ENCODE peak calls at places on chromosomes 7 and 10, in eight cellular contexts. One of them, this sample, is unnamed.

GRCh38 chr7:28615091-28615490 is 202.8 kb downstream of the CREB5 start:
- DNase-seq in HEK293T: peak; percentile 16
- DNase-seq in AG04450: no peak
- DNase-seq in fibroblast of gingiva: no peak
- DNase-seq in GM12864: no peak
- DNase-seq in stimulated activated naive CD8-positive, alpha-beta T cell treated with anti-CD3 and anti-CD28 coated beads, Interleukin-15, Interleukin-2, amounts not matched to agents 100 U/mL and 50 U/mL, for 24 hours: no peak
- DNase-seq in fibroblast of villous mesenchyme: no peak
- DNase-seq in OCI-LY7: no peak
- DNase-seq in this sample: no peak

GRCh38 chr7:71402684-71403083 is 270.7 kb downstream of the GALNT17 start:
- DNase-seq in fibroblast of gingiva: no peak
- DNase-seq in GM12864: no peak
- DNase-seq in OCI-LY7: no peak
- DNase-seq in HEK293T: no peak
- DNase-seq in AG04450: no peak
- DNase-seq in fibroblast of villous mesenchyme: no peak
- DNase-seq in stimulated activated naive CD8-positive, alpha-beta T cell treated with anti-CD3 and anti-CD28 coated beads, Interleukin-15, Interleukin-2, amounts not matched to agents 100 U/mL and 50 U/mL, for 24 hours: no peak
- DNase-seq in this sample: no peak

GRCh38 chr7:15602236-15602635 is 40.4 kb upstream of the AGMO start:
- DNase-seq in stimulated activated naive CD8-positive, alpha-beta T cell treated with anti-CD3 and anti-CD28 coated beads, Interleukin-15, Interleukin-2, amounts not matched to agents 100 U/mL and 50 U/mL, for 24 hours: no peak
- DNase-seq in OCI-LY7: no peak
- DNase-seq in AG04450: no peak
- DNase-seq in HEK293T: no peak
- DNase-seq in GM12864: no peak
- DNase-seq in fibroblast of villous mesenchyme: no peak
- DNase-seq in fibroblast of gingiva: no peak
- DNase-seq in this sample: no peak

GRCh38 chr10:103498936-103499638 is 5.6 kb downstream of the NEURL1 start:
- DNase-seq in fibroblast of villous mesenchyme: no peak
- DNase-seq in OCI-LY7: peak; percentile 87
- DNase-seq in stimulated activated naive CD8-positive, alpha-beta T cell treated with anti-CD3 and anti-CD28 coated beads, Interleukin-15, Interleukin-2, amounts not matched to agents 100 U/mL and 50 U/mL, for 24 hours: no peak
- DNase-seq in GM12864: no peak
- DNase-seq in AG04450: no peak
- DNase-seq in HEK293T: no peak
- DNase-seq in fibroblast of gingiva: no peak
- DNase-seq in this sample: no peak

GRCh38 chr7:141702047-141702567 is at the start of gene DENND11:
- DNase-seq in GM12864: no peak
- DNase-seq in fibroblast of villous mesenchyme: peak; percentile 28
- DNase-seq in fibroblast of gingiva: peak; percentile 12
- DNase-seq in OCI-LY7: peak; percentile 27
- DNase-seq in HEK293T: peak; percentile 86
- DNase-seq in AG04450: no peak
- DNase-seq in stimulated activated naive CD8-positive, alpha-beta T cell treated with anti-CD3 and anti-CD28 coated beads, Interleukin-15, Interleukin-2, amounts not matched to agents 100 U/mL and 50 U/mL, for 24 hours: peak; percentile 66
- DNase-seq in this sample: no peak

GRCh38 chr7:84529480-84530205 is 335.1 kb upstream of the SEMA3A start:
- DNase-seq in OCI-LY7: no peak
- DNase-seq in stimulated activated naive CD8-positive, alpha-beta T cell treated with anti-CD3 and anti-CD28 coated beads, Interleukin-15, Interleukin-2, amounts not matched to agents 100 U/mL and 50 U/mL, for 24 hours: no peak
- DNase-seq in HEK293T: peak; percentile 16
- DNase-seq in GM12864: no peak
- DNase-seq in fibroblast of gingiva: peak; percentile 94
- DNase-seq in fibroblast of villous mesenchyme: peak; percentile 91
- DNase-seq in AG04450: no peak
- DNase-seq in this sample: no peak

GRCh38 chr7:3032256-3032655 is 11.4 kb downstream of the CARD11 start:
- DNase-seq in AG04450: no peak
- DNase-seq in stimulated activated naive CD8-positive, alpha-beta T cell treated with anti-CD3 and anti-CD28 coated beads, Interleukin-15, Interleukin-2, amounts not matched to agents 100 U/mL and 50 U/mL, for 24 hours: no peak
- DNase-seq in fibroblast of gingiva: no peak
- DNase-seq in HEK293T: no peak
- DNase-seq in GM12864: no peak
- DNase-seq in fibroblast of villous mesenchyme: no peak
- DNase-seq in OCI-LY7: no peak
- DNase-seq in this sample: no peak

GRCh38 chr10:121293121-121293520 is 305.1 kb downstream of the FGFR2 start:
- DNase-seq in fibroblast of gingiva: no peak
- DNase-seq in GM12864: no peak
- DNase-seq in OCI-LY7: no peak
- DNase-seq in stimulated activated naive CD8-positive, alpha-beta T cell treated with anti-CD3 and anti-CD28 coated beads, Interleukin-15, Interleukin-2, amounts not matched to agents 100 U/mL and 50 U/mL, for 24 hours: no peak
- DNase-seq in HEK293T: no peak
- DNase-seq in AG04450: no peak
- DNase-seq in fibroblast of villous mesenchyme: peak; percentile 12
- DNase-seq in this sample: no peak

GRCh38 chr10:121134711-121135110 is 283.5 kb downstream of the WDR11 start:
- DNase-seq in AG04450: no peak
- DNase-seq in GM12864: no peak
- DNase-seq in OCI-LY7: no peak
- DNase-seq in fibroblast of villous mesenchyme: no peak
- DNase-seq in HEK293T: no peak
- DNase-seq in stimulated activated naive CD8-positive, alpha-beta T cell treated with anti-CD3 and anti-CD28 coated beads, Interleukin-15, Interleukin-2, amounts not matched to agents 100 U/mL and 50 U/mL, for 24 hours: no peak
- DNase-seq in fibroblast of gingiva: no peak
- DNase-seq in this sample: no peak

GRCh38 chr7:123131556-123132345 is 68.0 kb downstream of the SLC13A1 start:
- DNase-seq in stimulated activated naive CD8-positive, alpha-beta T cell treated with anti-CD3 and anti-CD28 coated beads, Interleukin-15, Interleukin-2, amounts not matched to agents 100 U/mL and 50 U/mL, for 24 hours: no peak
- DNase-seq in fibroblast of gingiva: no peak
- DNase-seq in OCI-LY7: no peak
- DNase-seq in fibroblast of villous mesenchyme: no peak
- DNase-seq in HEK293T: no peak
- DNase-seq in AG04450: no peak
- DNase-seq in GM12864: no peak
- DNase-seq in this sample: no peak

GRCh38 chr7:101538596-101539459 is 90.3 kb downstream of the MYL10 start:
- DNase-seq in HEK293T: peak; percentile 78
- DNase-seq in AG04450: no peak
- DNase-seq in fibroblast of villous mesenchyme: peak; percentile 41
- DNase-seq in GM12864: no peak
- DNase-seq in OCI-LY7: peak; percentile 61
- DNase-seq in fibroblast of gingiva: peak; percentile 16
- DNase-seq in stimulated activated naive CD8-positive, alpha-beta T cell treated with anti-CD3 and anti-CD28 coated beads, Interleukin-15, Interleukin-2, amounts not matched to agents 100 U/mL and 50 U/mL, for 24 hours: peak; percentile 71
- DNase-seq in this sample: no peak

GRCh38 chr7:103772171-103772570 is 217.3 kb downstream of the RELN start:
- DNase-seq in fibroblast of gingiva: no peak
- DNase-seq in GM12864: no peak
- DNase-seq in fibroblast of villous mesenchyme: no peak
- DNase-seq in stimulated activated naive CD8-positive, alpha-beta T cell treated with anti-CD3 and anti-CD28 coated beads, Interleukin-15, Interleukin-2, amounts not matched to agents 100 U/mL and 50 U/mL, for 24 hours: no peak
- DNase-seq in HEK293T: no peak
- DNase-seq in OCI-LY7: no peak
- DNase-seq in AG04450: no peak
- DNase-seq in this sample: no peak

GRCh38 chr7:534959-535358 is 15.3 kb upstream of the PDGFA start:
- DNase-seq in HEK293T: no peak
- DNase-seq in fibroblast of gingiva: no peak
- DNase-seq in GM12864: no peak
- DNase-seq in stimulated activated naive CD8-positive, alpha-beta T cell treated with anti-CD3 and anti-CD28 coated beads, Interleukin-15, Interleukin-2, amounts not matched to agents 100 U/mL and 50 U/mL, for 24 hours: no peak
- DNase-seq in OCI-LY7: no peak
- DNase-seq in AG04450: no peak
- DNase-seq in fibroblast of villous mesenchyme: no peak
- DNase-seq in this sample: no peak

GRCh38 chr10:25015927-25016348 is at the start of gene ENKUR:
- DNase-seq in GM12864: peak; percentile 81
- DNase-seq in OCI-LY7: peak; percentile 92
- DNase-seq in fibroblast of villous mesenchyme: peak; percentile 93
- DNase-seq in AG04450: peak; percentile 82
- DNase-seq in fibroblast of gingiva: peak; percentile 92
- DNase-seq in stimulated activated naive CD8-positive, alpha-beta T cell treated with anti-CD3 and anti-CD28 coated beads, Interleukin-15, Interleukin-2, amounts not matched to agents 100 U/mL and 50 U/mL, for 24 hours: peak; percentile 93
- DNase-seq in HEK293T: peak; percentile 87
- DNase-seq in this sample: peak; percentile 88

GRCh38 chr10:3248526-3249255 is 76.1 kb upstream of the PITRM1 start:
- DNase-seq in AG04450: peak; percentile 79
- DNase-seq in fibroblast of villous mesenchyme: peak; percentile 94
- DNase-seq in stimulated activated naive CD8-positive, alpha-beta T cell treated with anti-CD3 and anti-CD28 coated beads, Interleukin-15, Interleukin-2, amounts not matched to agents 100 U/mL and 50 U/mL, for 24 hours: no peak
- DNase-seq in fibroblast of gingiva: peak; percentile 88
- DNase-seq in OCI-LY7: no peak
- DNase-seq in GM12864: no peak
- DNase-seq in HEK293T: no peak
- DNase-seq in this sample: no peak

GRCh38 chr7:20651960-20652544 is 36.6 kb downstream of the ABCB5 start:
- DNase-seq in AG04450: no peak
- DNase-seq in GM12864: no peak
- DNase-seq in fibroblast of villous mesenchyme: peak; percentile 13
- DNase-seq in stimulated activated naive CD8-positive, alpha-beta T cell treated with anti-CD3 and anti-CD28 coated beads, Interleukin-15, Interleukin-2, amounts not matched to agents 100 U/mL and 50 U/mL, for 24 hours: no peak
- DNase-seq in fibroblast of gingiva: peak; percentile 13
- DNase-seq in HEK293T: peak; percentile 12
- DNase-seq in OCI-LY7: no peak
- DNase-seq in this sample: no peak

GRCh38 chr7:115888981-115889668 is 141.4 kb downstream of the TFEC start:
- DNase-seq in stimulated activated naive CD8-positive, alpha-beta T cell treated with anti-CD3 and anti-CD28 coated beads, Interleukin-15, Interleukin-2, amounts not matched to agents 100 U/mL and 50 U/mL, for 24 hours: no peak
- DNase-seq in AG04450: no peak
- DNase-seq in GM12864: no peak
- DNase-seq in fibroblast of gingiva: no peak
- DNase-seq in fibroblast of villous mesenchyme: no peak
- DNase-seq in OCI-LY7: no peak
- DNase-seq in HEK293T: no peak
- DNase-seq in this sample: no peak

GRCh38 chr10:103551619-103552602 is 58.4 kb downstream of the NEURL1 start:
- DNase-seq in GM12864: no peak
- DNase-seq in fibroblast of gingiva: no peak
- DNase-seq in fibroblast of villous mesenchyme: no peak
- DNase-seq in AG04450: no peak
- DNase-seq in stimulated activated naive CD8-positive, alpha-beta T cell treated with anti-CD3 and anti-CD28 coated beads, Interleukin-15, Interleukin-2, amounts not matched to agents 100 U/mL and 50 U/mL, for 24 hours: no peak
- DNase-seq in OCI-LY7: no peak
- DNase-seq in HEK293T: no peak
- DNase-seq in this sample: no peak

GRCh38 chr7:81499262-81500116 is 270.4 kb downstream of the HGF start:
- DNase-seq in fibroblast of villous mesenchyme: peak; percentile 90
- DNase-seq in GM12864: peak; percentile 29
- DNase-seq in fibroblast of gingiva: peak; percentile 87
- DNase-seq in AG04450: peak; percentile 72
- DNase-seq in OCI-LY7: peak; percentile 66
- DNase-seq in stimulated activated naive CD8-positive, alpha-beta T cell treated with anti-CD3 and anti-CD28 coated beads, Interleukin-15, Interleukin-2, amounts not matched to agents 100 U/mL and 50 U/mL, for 24 hours: no peak
- DNase-seq in HEK293T: peak; percentile 47
- DNase-seq in this sample: no peak

GRCh38 chr10:112361951-112362770 is 11.8 kb upstream of the ACSL5 start:
- DNase-seq in fibroblast of villous mesenchyme: peak; percentile 67
- DNase-seq in GM12864: no peak
- DNase-seq in HEK293T: no peak
- DNase-seq in stimulated activated naive CD8-positive, alpha-beta T cell treated with anti-CD3 and anti-CD28 coated beads, Interleukin-15, Interleukin-2, amounts not matched to agents 100 U/mL and 50 U/mL, for 24 hours: no peak
- DNase-seq in fibroblast of gingiva: peak; percentile 62
- DNase-seq in OCI-LY7: no peak
- DNase-seq in AG04450: no peak
- DNase-seq in this sample: no peak

GRCh38 chr10:71475243-71475871 is 78.6 kb downstream of the CDH23 start:
- DNase-seq in OCI-LY7: peak; percentile 55
- DNase-seq in AG04450: no peak
- DNase-seq in GM12864: no peak
- DNase-seq in fibroblast of villous mesenchyme: no peak
- DNase-seq in HEK293T: no peak
- DNase-seq in fibroblast of gingiva: no peak
- DNase-seq in stimulated activated naive CD8-positive, alpha-beta T cell treated with anti-CD3 and anti-CD28 coated beads, Interleukin-15, Interleukin-2, amounts not matched to agents 100 U/mL and 50 U/mL, for 24 hours: no peak
- DNase-seq in this sample: no peak

GRCh38 chr10:122354391-122354790 is 20.1 kb upstream of the PLEKHA1 start:
- DNase-seq in GM12864: no peak
- DNase-seq in OCI-LY7: no peak
- DNase-seq in HEK293T: no peak
- DNase-seq in fibroblast of gingiva: no peak
- DNase-seq in AG04450: no peak
- DNase-seq in fibroblast of villous mesenchyme: no peak
- DNase-seq in stimulated activated naive CD8-positive, alpha-beta T cell treated with anti-CD3 and anti-CD28 coated beads, Interleukin-15, Interleukin-2, amounts not matched to agents 100 U/mL and 50 U/mL, for 24 hours: no peak
- DNase-seq in this sample: no peak

GRCh38 chr7:28739128-28739527 is 219.0 kb downstream of the TRIL start:
- DNase-seq in stimulated activated naive CD8-positive, alpha-beta T cell treated with anti-CD3 and anti-CD28 coated beads, Interleukin-15, Interleukin-2, amounts not matched to agents 100 U/mL and 50 U/mL, for 24 hours: no peak
- DNase-seq in AG04450: no peak
- DNase-seq in fibroblast of villous mesenchyme: no peak
- DNase-seq in HEK293T: no peak
- DNase-seq in GM12864: no peak
- DNase-seq in fibroblast of gingiva: no peak
- DNase-seq in OCI-LY7: no peak
- DNase-seq in this sample: no peak

GRCh38 chr7:36775061-36775631 is 50.9 kb upstream of the AOAH start:
- DNase-seq in fibroblast of villous mesenchyme: no peak
- DNase-seq in OCI-LY7: no peak
- DNase-seq in stimulated activated naive CD8-positive, alpha-beta T cell treated with anti-CD3 and anti-CD28 coated beads, Interleukin-15, Interleukin-2, amounts not matched to agents 100 U/mL and 50 U/mL, for 24 hours: no peak
- DNase-seq in fibroblast of gingiva: no peak
- DNase-seq in GM12864: no peak
- DNase-seq in HEK293T: no peak
- DNase-seq in AG04450: no peak
- DNase-seq in this sample: no peak

GRCh38 chr7:46705416-46706255 is 784.6 kb upstream of the IGFBP3 start:
- DNase-seq in GM12864: no peak
- DNase-seq in AG04450: peak; percentile 34
- DNase-seq in OCI-LY7: no peak
- DNase-seq in HEK293T: no peak
- DNase-seq in fibroblast of gingiva: peak; percentile 62
- DNase-seq in stimulated activated naive CD8-positive, alpha-beta T cell treated with anti-CD3 and anti-CD28 coated beads, Interleukin-15, Interleukin-2, amounts not matched to agents 100 U/mL and 50 U/mL, for 24 hours: no peak
- DNase-seq in fibroblast of villous mesenchyme: peak; percentile 64
- DNase-seq in this sample: no peak

This sample was measured in RWPE2.